ENCODE peak calls at places on chromosome 22, in five cellular contexts. One of them, this sample, is unnamed.

GRCh38 chr22:46007003-46007847 is 30.3 kb upstream of the WNT7B start:
- DNase-seq in GM12864: no peak
- DNase-seq in Peyer's patch: peak; percentile 70
- DNase-seq in WTC11: no peak
- DNase-seq in astrocyte of the cerebellum: no peak
- DNase-seq in this sample: no peak

GRCh38 chr22:37401401-37401859 is 25.8 kb downstream of the ELFN2 start:
- DNase-seq in Peyer's patch: no peak
- DNase-seq in astrocyte of the cerebellum: peak; percentile 83
- DNase-seq in GM12864: no peak
- DNase-seq in WTC11: no peak
- DNase-seq in this sample: no peak

GRCh38 chr22:23031795-23032194 is 38.5 kb upstream of the GNAZ start:
- DNase-seq in GM12864: no peak
- DNase-seq in astrocyte of the cerebellum: no peak
- DNase-seq in WTC11: no peak
- DNase-seq in Peyer's patch: no peak
- DNase-seq in this sample: no peak

GRCh38 chr22:40156001-40156516 is 21.7 kb upstream of the TNRC6B start:
- DNase-seq in Peyer's patch: peak; percentile 67
- DNase-seq in GM12864: no peak
- DNase-seq in WTC11: peak; percentile 31
- DNase-seq in astrocyte of the cerebellum: no peak
- DNase-seq in this sample: no peak

GRCh38 chr22:45970709-45971388 is 6.1 kb downstream of the WNT7B start:
- DNase-seq in WTC11: no peak
- DNase-seq in Peyer's patch: no peak
- DNase-seq in astrocyte of the cerebellum: no peak
- DNase-seq in GM12864: no peak
- DNase-seq in this sample: no peak

GRCh38 chr22:20887375-20887774 is 28.6 kb downstream of the SNAP29 start:
- DNase-seq in WTC11: no peak
- DNase-seq in GM12864: no peak
- DNase-seq in astrocyte of the cerebellum: no peak
- DNase-seq in Peyer's patch: no peak
- DNase-seq in this sample: no peak

GRCh38 chr22:17057959-17058814 is 26.6 kb upstream of the IL17RA start:
- DNase-seq in WTC11: peak; percentile 73
- DNase-seq in Peyer's patch: peak; percentile 74
- DNase-seq in GM12864: peak; percentile 15
- DNase-seq in astrocyte of the cerebellum: peak; percentile 57
- DNase-seq in this sample: peak; percentile 76

GRCh38 chr22:46674367-46674781 is 54.2 kb downstream of the GRAMD4 start:
- DNase-seq in WTC11: no peak
- DNase-seq in Peyer's patch: peak; percentile 94
- DNase-seq in astrocyte of the cerebellum: no peak
- DNase-seq in GM12864: no peak
- DNase-seq in this sample: no peak

GRCh38 chr22:25403752-25404471 is 160.6 kb upstream of the GRK3 start:
- DNase-seq in Peyer's patch: no peak
- DNase-seq in GM12864: no peak
- DNase-seq in WTC11: no peak
- DNase-seq in astrocyte of the cerebellum: no peak
- DNase-seq in this sample: peak; percentile 55

GRCh38 chr22:31104869-31105268 is 2.5 kb downstream of the SELENOM start:
- DNase-seq in Peyer's patch: no peak
- DNase-seq in WTC11: peak; percentile 89
- DNase-seq in GM12864: no peak
- DNase-seq in astrocyte of the cerebellum: no peak
- DNase-seq in this sample: no peak

This sample was measured in NCI-H82.